ENCODE peak calls at places on chromosomes 13 and 19, in nine cellular contexts. O, C, D, Y, A, M, J, F and I are unnamed samples.
A peak's percentile ranks its signal among the peaks of the same experiment; 100 is the strongest.

GRCh38 chr13:96817336-96817941 is 176.8 kb downstream of the OXGR1 start:
- DNase-seq in Y (no peak), F (no peak), D (no peak), A (no peak), J (no peak), M (peak; percentile 22), C (no peak), O (peak; percentile 50), I (no peak)

GRCh38 chr19:21482863-21483276 is 22.5 kb upstream of the ZNF429 start:
- DNase-seq in M (peak; percentile 21), A (peak; percentile 90), J (peak; percentile 72), C (peak; percentile 73), D (peak; percentile 68), O (peak; percentile 22), F (peak; percentile 51), Y (peak; percentile 59), I (no peak)

GRCh38 chr13:100208002-100208401 is 119.1 kb downstream of the PCCA start:
- DNase-seq in D (no peak), A (no peak), Y (no peak), F (no peak), C (no peak), O (no peak), M (no peak), J (no peak), I (no peak)

GRCh38 chr13:106234656-106235055 is 300.8 kb downstream of the EFNB2 start:
- DNase-seq in A (no peak), F (no peak), C (no peak), M (no peak), D (peak; percentile 17), J (no peak), O (no peak), Y (no peak), I (no peak)

GRCh38 chr19:38617764-38618589 is at the start of gene MAP4K1:
- DNase-seq in D (peak; percentile 59), Y (no peak), J (peak; percentile 49), M (no peak), C (peak; percentile 38), F (peak; percentile 27), A (no peak), O (no peak), I (no peak)

GRCh38 chr19:45554481-45554880 is 30.1 kb downstream of the OPA3 start:
- DNase-seq in M (no peak), D (no peak), C (no peak), F (no peak), O (no peak), J (no peak), Y (no peak), A (peak; percentile 80), I (no peak)

GRCh38 chr13:67392014-67392413 is 161.9 kb upstream of the PCDH9 start:
- DNase-seq in J (no peak), O (no peak), M (no peak), F (no peak), D (no peak), A (no peak), Y (no peak), C (no peak), I (no peak)

GRCh38 chr13:75494491-75494890 is 12.5 kb upstream of the TBC1D4 start:
- DNase-seq in M (no peak), O (no peak), F (no peak), Y (no peak), A (no peak), J (no peak), C (no peak), D (no peak), I (no peak)

GRCh38 chr19:8576273-8576993 is 809 bp downstream of the MYO1F start:
- DNase-seq in F (peak; percentile 62), Y (peak; percentile 40), A (peak; percentile 73), O (peak; percentile 21), D (no peak), C (peak; percentile 43), M (no peak), J (no peak), I (no peak)

GRCh38 chr19:772730-773436 is 22.0 kb downstream of the MISP start:
- DNase-seq in J (peak; percentile 30), O (no peak), M (no peak), D (no peak), C (no peak), A (peak; percentile 21), F (no peak), Y (no peak), I (no peak)

GRCh38 chr13:104937881-104938280 is 1597.6 kb downstream of the EFNB2 start:
- DNase-seq in F (no peak), M (no peak), O (no peak), C (no peak), Y (no peak), A (no peak), J (no peak), D (no peak), I (no peak)

GRCh38 chr13:113489171-113489548 is 1.4 kb downstream of the DCUN1D2 start:
- DNase-seq in M (no peak), A (peak; percentile 89), D (no peak), F (no peak), C (no peak), O (peak; percentile 3), Y (no peak), J (no peak), I (no peak)

GRCh38 chr13:25943666-25944065 is 108.2 kb downstream of the SHISA2 start:
- DNase-seq in F (peak; percentile 6), D (no peak), J (no peak), M (peak; percentile 56), Y (no peak), C (no peak), O (no peak), A (no peak), I (no peak)

GRCh38 chr13:44305845-44306244 is 67.8 kb upstream of the SERP2 start:
- DNase-seq in C (no peak), O (peak; percentile 28), M (no peak), Y (no peak), A (no peak), D (no peak), J (no peak), F (no peak), I (no peak)

GRCh38 chr19:29524912-29525870 is 603 bp upstream of the VSTM2B start:
- DNase-seq in A (peak; percentile 89), C (peak; percentile 9), D (no peak), J (no peak), F (no peak), Y (no peak), O (no peak), M (no peak), I (peak; percentile 72)
- H3K27me3 ChIP-seq in A (peaks cover 43% of the 10 kb centered on the region), C (peaks cover 80% of the 10 kb centered on the region), D (peaks cover 94% of the 10 kb centered on the region), J (peaks cover 10% of the 10 kb centered on the region), F (peaks cover 18% of the 10 kb centered on the region), Y (peaks cover 46% of the 10 kb centered on the region), O (peaks cover 38% of the 10 kb centered on the region), M (peaks cover 93% of the 10 kb centered on the region), I (peaks cover 9% of the 10 kb centered on the region)

GRCh38 chr19:42248270-42249148 is 6.1 kb upstream of the GSK3A start:
- DNase-seq in D (no peak), O (no peak), M (no peak), J (peak; percentile 52), Y (no peak), F (no peak), C (no peak), A (peak; percentile 68), I (no peak)

GRCh38 chr19:42244452-42245220 is 2.2 kb upstream of the GSK3A start:
- DNase-seq in C (peak; percentile 95), D (peak; percentile 90), A (peak; percentile 96), F (peak; percentile 93), J (peak; percentile 90), O (peak; percentile 93), Y (peak; percentile 93), M (peak; percentile 98), I (peak; percentile 92)

GRCh38 chr19:42246869-42247630 is 4.6 kb upstream of the GSK3A start:
- DNase-seq in Y (no peak), O (no peak), C (no peak), F (no peak), J (no peak), M (no peak), D (no peak), A (peak; percentile 97), I (no peak)

GRCh38 chr19:42247631-42248199 is 5.3 kb upstream of the GSK3A start:
- DNase-seq in A (peak; percentile 66), C (no peak), O (no peak), D (no peak), M (no peak), F (no peak), J (peak; percentile 55), Y (no peak), I (no peak)

GRCh38 chr19:42246143-42246868 is 3.9 kb upstream of the GSK3A start:
- DNase-seq in Y (peak; percentile 58), D (peak; percentile 72), C (peak; percentile 87), M (peak; percentile 85), A (peak; percentile 99), F (peak; percentile 76), J (peak; percentile 79), O (peak; percentile 63), I (peak; percentile 74)
- TF ChIP-seq CTCF in Y (peak; percentile 29), D (peak; percentile 81), C (peak; percentile 53), M (peak; percentile 73), A (peak; percentile 89), F (peak; percentile 75), J (peak; percentile 19), O (peak; percentile 60), I (peak; percentile 83)

GRCh38 chr19:10625762-10626138 is 397 bp downstream of the SLC44A2 start:
- DNase-seq in J (no peak), M (no peak), O (peak; percentile 19), A (no peak), Y (no peak), C (no peak), F (no peak), D (no peak), I (no peak)
- H3K27ac ChIP-seq in J (peak overlapping the region; percentile 75), M (no peak overlapping the region), O (peak overlapping the region; percentile 19), A (peak overlapping the region; percentile 60), Y (peak overlapping the region; percentile 50), C (peak overlapping the region; percentile 94), F (peak overlapping the region; percentile 83), D (peak overlapping the region; percentile 76), I (peak overlapping the region; percentile 96)

GRCh38 chr19:46624958-46625661 is at the start of gene PTGIR:
- DNase-seq in Y (peak; percentile 55), A (peak; percentile 96), F (peak; percentile 62), D (peak; percentile 78), C (peak; percentile 84), O (no peak), M (no peak), J (no peak), I (no peak)

GRCh38 chr19:46626441-46626840 is 1.6 kb upstream of the PTGIR start:
- DNase-seq in D (no peak), O (no peak), M (no peak), A (peak; percentile 71), J (no peak), Y (no peak), C (no peak), F (no peak), I (no peak)

GRCh38 chr19:46622118-46622446 is 2.8 kb downstream of the PTGIR start:
- DNase-seq in Y (no peak), O (no peak), J (peak; percentile 27), D (no peak), M (no peak), C (no peak), F (no peak), A (no peak), I (no peak)

GRCh38 chr19:46623915-46624502 is 880 bp downstream of the PTGIR start:
- DNase-seq in D (no peak), J (no peak), C (no peak), M (no peak), A (peak; percentile 57), Y (no peak), F (no peak), O (no peak), I (no peak)

DNA sequence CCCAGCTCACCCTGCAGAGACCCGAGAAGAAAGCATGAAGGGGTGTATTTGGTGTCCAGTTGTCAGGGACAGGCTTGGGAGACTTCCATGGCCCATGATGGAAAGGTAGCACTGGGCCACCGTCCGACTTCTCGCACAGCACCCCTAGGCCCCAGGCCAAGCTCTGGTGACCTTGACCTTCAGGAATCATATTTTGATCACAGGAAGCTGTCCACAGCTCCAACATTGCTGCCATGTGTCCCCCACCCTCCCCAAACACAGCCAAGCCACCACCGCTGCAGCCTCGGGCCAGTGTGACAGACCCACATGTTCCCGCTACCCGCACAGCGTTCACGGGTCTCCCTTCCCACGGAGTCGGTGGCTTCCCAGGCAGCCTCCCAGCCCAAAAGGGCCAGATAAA is 842 bp upstream of the PTGIR start:
- DNase-seq in A (peak; percentile 48), M (no peak), F (no peak), O (no peak), C (no peak), Y (no peak), D (peak; percentile 42), J (no peak), I (no peak)
- H3K27me3 ChIP-seq in A (no peaks in the 10 kb centered on the region), M (no peaks in the 10 kb centered on the region), F (no peaks in the 10 kb centered on the region), O (no peaks in the 10 kb centered on the region), C (no peaks in the 10 kb centered on the region), Y (no peaks in the 10 kb centered on the region), D (no peaks in the 10 kb centered on the region), J (no peaks in the 10 kb centered on the region), I (no peaks in the 10 kb centered on the region)